ENCODE peak calls at places on chromosomes 4 and X, in four cellular contexts. Z is GM04504, B is type B pancreatic cell, M is cardiac fibroblast. X is an unnamed sample.

GRCh38 chrX:148871422-148872152 is 371.2 kb downstream of the AFF2 start:
- DNase-seq in Z (peak), M (peak), B (no peak), X (no peak)

GRCh38 chrX:107700317-107700774 is 72.0 kb downstream of the PRPS1 start:
- DNase-seq in M (peak), Z (no peak), B (no peak), X (no peak)

GRCh38 chr4:14841801-14842748 is 160.2 kb upstream of the CPEB2 start:
- DNase-seq in Z (no peak), B (no peak), M (peak), X (no peak)

GRCh38 chrX:46849933-46850332 is 13.1 kb downstream of the RP2 start:
- DNase-seq in B (no peak), Z (no peak), M (no peak), X (no peak)

GRCh38 chrX:20393944-20394343 is 127.2 kb upstream of the RPS6KA3 start:
- DNase-seq in M (peak), B (no peak), Z (no peak), X (no peak)

GRCh38 chr4:79652726-79653125 is 244.7 kb upstream of the GK2 start:
- DNase-seq in M (no peak), Z (no peak), B (no peak), X (no peak)

GRCh38 chr4:14896656-14897175 is 105.6 kb upstream of the CPEB2 start:
- DNase-seq in B (no peak), M (no peak), Z (no peak), X (no peak)

GRCh38 chr4:147940144-147940543 is 208.3 kb downstream of the ARHGAP10 start:
- DNase-seq in M (peak), B (no peak), Z (no peak), X (no peak)

GRCh38 chr4:25367004-25367621 is 9.9 kb upstream of the ANAPC4 start:
- DNase-seq in M (peak), B (no peak), Z (no peak), X (peak)

GRCh38 chr4:173005912-173006633 is 162.5 kb upstream of the GALNT7 start:
- DNase-seq in B (no peak), Z (no peak), M (peak), X (no peak)

GRCh38 chr4:78056265-78057129 is 626 bp upstream of the FRAS1 start:
- DNase-seq in M (peak), Z (peak), B (peak), X (peak)

GRCh38 chrX:36898301-36898700 is 109.9 kb upstream of the FAM47C start:
- DNase-seq in Z (no peak), B (no peak), M (peak), X (peak)